ENCODE peak calls at places on chromosomes 5 and 9, in seven cellular contexts. X, V, P, U, Y, C and K are unnamed samples.

GRCh38 chr5:15326932-15327331 is 173.0 kb upstream of the FBXL7 start:
- DNase-seq in Y (no peak), V (no peak), X (no peak), C (no peak), P (no peak), U (no peak), K (no peak)

GRCh38 chr9:129709471-129710460 is 43.1 kb downstream of the PTGES start:
- DNase-seq in X (no peak), Y (no peak), C (no peak), U (no peak), V (no peak), P (no peak), K (no peak)

GRCh38 chr9:90894956-90895687 is 93.5 kb downstream of the SYK start:
- DNase-seq in U (no peak), Y (no peak), X (no peak), P (no peak), V (no peak), C (no peak), K (peak; percentile 49)

GRCh38 chr9:114836769-114837168 is 30.9 kb upstream of the TNFSF15 start:
- DNase-seq in P (no peak), X (no peak), U (no peak), Y (peak; percentile 59), C (no peak), V (no peak), K (no peak)

GRCh38 chr9:126228111-126228778 is 98.4 kb upstream of the MVB12B start:
- DNase-seq in X (no peak), C (no peak), P (no peak), U (no peak), V (no peak), Y (no peak), K (no peak)

GRCh38 chr5:151805414-151806225 is 33.9 kb downstream of the G3BP1 start:
- DNase-seq in C (no peak), X (peak; percentile 40), Y (no peak), V (no peak), P (no peak), U (no peak), K (no peak)

GRCh38 chr9:78064075-78064474 is 32.5 kb upstream of the GNAQ start:
- DNase-seq in X (no peak), V (no peak), U (no peak), C (peak; percentile 9), Y (no peak), P (no peak), K (no peak)

GRCh38 chr9:128405077-128405779 is 15.4 kb upstream of the CERCAM start:
- DNase-seq in V (no peak), Y (no peak), U (no peak), X (no peak), P (no peak), C (peak; percentile 39), K (peak; percentile 30)

GRCh38 chr5:95668216-95668615 is 14.6 kb downstream of the SPATA9 start:
- DNase-seq in C (no peak), P (no peak), Y (no peak), V (no peak), U (no peak), X (no peak), K (no peak)

GRCh38 chr9:88996046-88997005 is 5.1 kb downstream of the S1PR3 start:
- DNase-seq in V (no peak), U (no peak), P (no peak), X (no peak), Y (no peak), C (no peak), K (no peak)

GRCh38 chr5:98109561-98110006 is 663.9 kb upstream of the RGMB start:
- DNase-seq in C (no peak), P (no peak), V (no peak), X (peak; percentile 50), U (no peak), Y (peak; percentile 98), K (no peak)

GRCh38 chr9:17025281-17025680 is 109.6 kb upstream of the CNTLN start:
- DNase-seq in X (no peak), V (no peak), C (no peak), Y (no peak), U (no peak), P (no peak), K (no peak)

GRCh38 chr5:105146867-105147266 is 1584.3 kb upstream of the NUDT12 start:
- DNase-seq in X (no peak), Y (no peak), C (no peak), V (no peak), P (no peak), U (no peak), K (no peak)

GRCh38 chr5:171660438-171660837 is 125.2 kb upstream of the SMIM23 start:
- DNase-seq in U (peak; percentile 40), C (no peak), V (no peak), X (no peak), Y (peak; percentile 6), P (no peak), K (no peak)

GRCh38 chr5:19734706-19735240 is 253.2 kb downstream of the CDH18 start:
- DNase-seq in X (no peak), P (no peak), Y (no peak), U (no peak), V (no peak), C (no peak), K (no peak)

GRCh38 chr5:179342577-179342976 is 2.7 kb downstream of the ADAMTS2 start:
- DNase-seq in C (no peak), X (no peak), Y (no peak), P (no peak), V (no peak), U (no peak), K (peak; percentile 49)

GRCh38 chr9:6777218-6777902 is 19.6 kb downstream of the KDM4C start:
- DNase-seq in Y (no peak), C (no peak), X (no peak), P (no peak), V (no peak), U (no peak), K (no peak)

GRCh38 chr5:138148811-138149210 is 9.6 kb upstream of the NME5 start:
- DNase-seq in U (no peak), C (no peak), Y (peak; percentile 91), X (peak; percentile 57), P (no peak), V (no peak), K (no peak)

GRCh38 chr5:178104492-178104891 is 8.8 kb upstream of the N4BP3 start:
- DNase-seq in Y (no peak), U (no peak), X (no peak), C (no peak), P (no peak), V (no peak), K (no peak)

GRCh38 chr5:170719551-170719950 is 64.0 kb upstream of the GABRP start:
- DNase-seq in X (no peak), P (no peak), U (no peak), C (no peak), Y (no peak), V (no peak), K (no peak)

GRCh38 chr5:115548683-115549082 is 4.1 kb upstream of the FEM1C start:
- DNase-seq in Y (no peak), U (no peak), V (no peak), X (no peak), P (no peak), C (no peak), K (no peak)

GRCh38 chr5:14476791-14477435 is 104.7 kb upstream of the OTULINL start:
- DNase-seq in P (no peak), V (no peak), U (no peak), Y (peak; percentile 86), X (no peak), C (no peak), K (no peak)

GRCh38 chr9:37550781-37551180 is 25.4 kb downstream of the FBXO10 start:
- DNase-seq in U (no peak), P (no peak), C (no peak), Y (no peak), X (no peak), V (no peak), K (no peak)

GRCh38 chr9:126393876-126394275 is 67.2 kb downstream of the MVB12B start:
- DNase-seq in Y (no peak), V (no peak), P (no peak), U (no peak), X (no peak), C (no peak), K (no peak)

GRCh38 chr5:123503299-123503698 is 8.7 kb upstream of the CSNK1G3 start:
- DNase-seq in Y (no peak), C (no peak), X (no peak), U (no peak), P (no peak), V (no peak), K (no peak)

GRCh38 chr5:154800582-154800981 is 45.4 kb downstream of the LARP1 start:
- DNase-seq in U (no peak), X (no peak), V (no peak), C (no peak), P (no peak), Y (no peak), K (no peak)

GRCh38 chr5:110726249-110727024 is at the start of gene TMEM232:
- DNase-seq in U (peak; percentile 74), Y (no peak), C (peak; percentile 22), P (peak; percentile 75), V (peak; percentile 55), X (peak; percentile 33), K (peak; percentile 75)

GRCh38 chr9:133347515-133347984 is 381 bp downstream of the MED22 start:
- DNase-seq in V (peak; percentile 75), U (no peak), P (no peak), C (peak; percentile 41), Y (peak; percentile 46), X (no peak), K (peak; percentile 34)

GRCh38 chr9:137198748-137199276 is 1.7 kb downstream of the TPRN start:
- DNase-seq in X (no peak), Y (no peak), V (no peak), U (no peak), C (no peak), P (no peak), K (no peak)

GRCh38 chr5:169606279-169606678 is 22.7 kb downstream of the SPDL1 start:
- DNase-seq in P (no peak), Y (no peak), C (no peak), U (no peak), X (no peak), V (peak; percentile 17), K (no peak)